ENCODE peak calls at places on chromosomes 4 and X, in seven cellular contexts. One of them, this sample, is unnamed.

GRCh38 chrX:64176876-64177275 is 28.6 kb downstream of the AMER1 start:
- DNase-seq in H9: no peak
- DNase-seq in mesenchymal stem cell: no peak
- DNase-seq in mesendoderm: no peak
- DNase-seq in IMR-90: no peak
- DNase-seq in neuronal stem cell: no peak
- DNase-seq in H1: no peak
- DNase-seq in this sample: no peak

GRCh38 chrX:94961730-94962129 is 1287.7 kb downstream of the FAM133A start:
- DNase-seq in mesendoderm: peak; percentile 10
- DNase-seq in IMR-90: no peak
- DNase-seq in neuronal stem cell: no peak
- DNase-seq in H1: no peak
- DNase-seq in mesenchymal stem cell: no peak
- DNase-seq in H9: no peak
- DNase-seq in this sample: peak; percentile 10

GRCh38 chr4:15654556-15655222 is 468 bp downstream of the FBXL5 start:
- DNase-seq in H1: no peak
- DNase-seq in mesendoderm: peak; percentile 55
- DNase-seq in neuronal stem cell: no peak
- DNase-seq in mesenchymal stem cell: peak; percentile 59
- DNase-seq in IMR-90: peak; percentile 24
- DNase-seq in H9: peak; percentile 51
- DNase-seq in this sample: peak; percentile 67

GRCh38 chrX:150482537-150483217 is 85.7 kb upstream of the MTM1 start:
- DNase-seq in neuronal stem cell: no peak
- DNase-seq in H9: no peak
- DNase-seq in mesenchymal stem cell: peak; percentile 85
- DNase-seq in IMR-90: peak; percentile 85
- DNase-seq in H1: no peak
- DNase-seq in mesendoderm: peak; percentile 61
- DNase-seq in this sample: peak; percentile 50

GRCh38 chr4:154602404-154603020 is 9.9 kb downstream of the FGG start:
- DNase-seq in mesendoderm: no peak
- DNase-seq in H9: no peak
- DNase-seq in H1: no peak
- DNase-seq in IMR-90: no peak
- DNase-seq in mesenchymal stem cell: no peak
- DNase-seq in neuronal stem cell: no peak
- DNase-seq in this sample: no peak

GRCh38 chrX:133375558-133376340 is 39.5 kb downstream of the GPC4 start:
- DNase-seq in H1: no peak
- DNase-seq in neuronal stem cell: no peak
- DNase-seq in IMR-90: no peak
- DNase-seq in mesendoderm: no peak
- DNase-seq in H9: no peak
- DNase-seq in mesenchymal stem cell: peak; percentile 11
- DNase-seq in this sample: no peak

GRCh38 chr4:137952116-137952515 is 290.0 kb downstream of the SLC7A11 start:
- DNase-seq in H1: no peak
- DNase-seq in neuronal stem cell: no peak
- DNase-seq in mesendoderm: no peak
- DNase-seq in mesenchymal stem cell: no peak
- DNase-seq in H9: no peak
- DNase-seq in IMR-90: no peak
- DNase-seq in this sample: no peak

GRCh38 chrX:127726227-127726626 is 326.0 kb downstream of the ACTRT1 start:
- DNase-seq in H1: no peak
- DNase-seq in IMR-90: no peak
- DNase-seq in mesenchymal stem cell: no peak
- DNase-seq in neuronal stem cell: no peak
- DNase-seq in mesendoderm: peak; percentile 1
- DNase-seq in H9: no peak
- DNase-seq in this sample: no peak

GRCh38 chrX:101219840-101220191 is 230 bp downstream of the DRP2 start:
- DNase-seq in mesenchymal stem cell: peak; percentile 71
- DNase-seq in H9: no peak
- DNase-seq in neuronal stem cell: no peak
- DNase-seq in H1: no peak
- DNase-seq in mesendoderm: peak; percentile 45
- DNase-seq in IMR-90: peak; percentile 71
- DNase-seq in this sample: no peak

GRCh38 chr4:165234766-165235165 is 27.4 kb downstream of the KLHL2 start:
- DNase-seq in H1: no peak
- DNase-seq in mesendoderm: no peak
- DNase-seq in neuronal stem cell: no peak
- DNase-seq in H9: no peak
- DNase-seq in mesenchymal stem cell: no peak
- DNase-seq in IMR-90: no peak
- DNase-seq in this sample: no peak

GRCh38 chr4:75545526-75545925 is 10.3 kb upstream of the ODAPH start:
- DNase-seq in neuronal stem cell: no peak
- DNase-seq in H1: no peak
- DNase-seq in mesendoderm: no peak
- DNase-seq in IMR-90: peak; percentile 65
- DNase-seq in mesenchymal stem cell: no peak
- DNase-seq in H9: no peak
- DNase-seq in this sample: peak; percentile 65

GRCh38 chr4:110475881-110476818 is at the start of gene ENPEP:
- DNase-seq in H1: no peak
- DNase-seq in mesenchymal stem cell: no peak
- DNase-seq in neuronal stem cell: no peak
- DNase-seq in IMR-90: peak; percentile 36
- DNase-seq in mesendoderm: peak; percentile 84
- DNase-seq in H9: peak; percentile 55
- DNase-seq in this sample: peak; percentile 76

GRCh38 chr4:3308691-3309090 is 15.9 kb downstream of the RGS12 start:
- DNase-seq in IMR-90: no peak
- DNase-seq in neuronal stem cell: no peak
- DNase-seq in mesendoderm: no peak
- DNase-seq in mesenchymal stem cell: no peak
- DNase-seq in H9: no peak
- DNase-seq in H1: no peak
- DNase-seq in this sample: no peak

GRCh38 chrX:2928127-2928582 is 984 bp downstream of the ARSD start:
- DNase-seq in H9: peak; percentile 91
- DNase-seq in mesendoderm: peak; percentile 92
- DNase-seq in H1: peak; percentile 65
- DNase-seq in IMR-90: peak; percentile 47
- DNase-seq in neuronal stem cell: no peak
- DNase-seq in mesenchymal stem cell: no peak
- DNase-seq in this sample: peak; percentile 28

GRCh38 chr4:186781032-186781917 is 57.6 kb upstream of the FAT1 start:
- DNase-seq in mesenchymal stem cell: peak; percentile 72
- DNase-seq in neuronal stem cell: no peak
- DNase-seq in IMR-90: peak; percentile 91
- DNase-seq in H9: no peak
- DNase-seq in mesendoderm: no peak
- DNase-seq in H1: no peak
- DNase-seq in this sample: no peak

GRCh38 chr4:36326610-36327009 is 45.2 kb downstream of the DTHD1 start:
- DNase-seq in mesenchymal stem cell: no peak
- DNase-seq in H9: no peak
- DNase-seq in neuronal stem cell: no peak
- DNase-seq in IMR-90: no peak
- DNase-seq in mesendoderm: no peak
- DNase-seq in H1: no peak
- DNase-seq in this sample: no peak

GRCh38 chr4:139666735-139667266 is 1.2 kb downstream of the MGST2 start:
- DNase-seq in neuronal stem cell: no peak
- DNase-seq in mesenchymal stem cell: peak; percentile 74
- DNase-seq in H1: no peak
- DNase-seq in IMR-90: peak; percentile 76
- DNase-seq in mesendoderm: no peak
- DNase-seq in H9: no peak
- DNase-seq in this sample: no peak

GRCh38 chr4:40540801-40541200 is 88.9 kb downstream of the RBM47 start:
- DNase-seq in mesenchymal stem cell: no peak
- DNase-seq in neuronal stem cell: no peak
- DNase-seq in H9: no peak
- DNase-seq in mesendoderm: no peak
- DNase-seq in IMR-90: no peak
- DNase-seq in H1: no peak
- DNase-seq in this sample: no peak

GRCh38 chr4:1725521-1725920 is 4.2 kb downstream of the TACC3 start:
- DNase-seq in H9: peak; percentile 25
- DNase-seq in IMR-90: no peak
- DNase-seq in mesendoderm: no peak
- DNase-seq in H1: no peak
- DNase-seq in neuronal stem cell: no peak
- DNase-seq in mesenchymal stem cell: no peak
- DNase-seq in this sample: no peak

GRCh38 chr4:30722916-30723270 is 2.7 kb downstream of the PCDH7 start:
- DNase-seq in mesenchymal stem cell: no peak
- DNase-seq in H1: peak; percentile 53
- DNase-seq in neuronal stem cell: peak; percentile 15
- DNase-seq in H9: peak; percentile 41
- DNase-seq in mesendoderm: peak; percentile 22
- DNase-seq in IMR-90: no peak
- DNase-seq in this sample: no peak

GRCh38 chr4:30721353-30722091 is 1.4 kb downstream of the PCDH7 start:
- DNase-seq in neuronal stem cell: peak; percentile 54
- DNase-seq in mesenchymal stem cell: peak; percentile 64
- DNase-seq in H9: peak; percentile 55
- DNase-seq in IMR-90: peak; percentile 44
- DNase-seq in mesendoderm: peak; percentile 77
- DNase-seq in H1: peak; percentile 76
- DNase-seq in this sample: no peak

GRCh38 chr4:30720656-30721352 is 635 bp downstream of the PCDH7 start:
- DNase-seq in H9: peak; percentile 59
- DNase-seq in mesendoderm: peak; percentile 80
- DNase-seq in H1: peak; percentile 69
- DNase-seq in mesenchymal stem cell: peak; percentile 79
- DNase-seq in neuronal stem cell: peak; percentile 48
- DNase-seq in IMR-90: peak; percentile 61
- DNase-seq in this sample: no peak

GRCh38 chr4:30724217-30724616 is 4.0 kb downstream of the PCDH7 start:
- DNase-seq in mesendoderm: peak; percentile 7
- DNase-seq in mesenchymal stem cell: no peak
- DNase-seq in IMR-90: no peak
- DNase-seq in neuronal stem cell: no peak
- DNase-seq in H9: no peak
- DNase-seq in H1: no peak
- DNase-seq in this sample: no peak

DNA sequence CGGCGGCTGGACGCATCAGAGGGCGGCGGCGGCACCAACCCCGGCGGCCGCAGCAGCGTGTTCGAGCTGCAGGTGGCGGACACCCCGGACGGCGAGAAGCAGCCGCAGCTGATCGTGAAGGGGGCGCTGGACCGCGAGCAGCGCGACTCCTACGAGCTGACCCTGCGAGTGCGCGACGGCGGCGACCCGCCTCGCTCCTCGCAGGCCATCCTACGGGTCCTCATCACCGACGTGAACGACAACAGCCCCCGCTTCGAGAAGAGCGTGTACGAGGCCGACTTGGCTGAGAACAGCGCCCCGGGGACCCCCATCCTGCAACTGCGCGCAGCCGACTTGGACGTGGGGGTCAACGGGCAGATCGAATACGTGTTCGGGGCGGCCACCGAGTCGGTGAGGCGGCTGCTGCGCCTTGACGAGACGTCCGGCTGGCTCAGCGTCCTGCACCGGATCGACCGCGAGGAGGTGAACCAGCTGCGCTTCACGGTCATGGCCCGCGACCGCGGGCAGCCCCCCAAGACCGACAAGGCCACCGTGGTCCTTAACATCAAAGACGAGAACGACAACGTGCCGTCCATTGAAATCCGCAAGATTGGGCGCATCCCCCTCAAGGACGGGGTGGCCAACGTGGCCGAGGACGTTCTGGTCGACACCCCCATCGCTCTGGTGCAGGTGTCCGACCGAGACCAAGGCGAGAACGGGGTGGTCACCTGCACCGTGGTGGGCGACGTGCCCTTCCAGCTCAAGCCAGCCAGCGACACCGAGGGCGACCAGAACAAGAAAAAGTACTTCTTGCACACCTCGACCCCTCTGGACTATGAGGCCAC is 2.1 kb downstream of the PCDH7 start:
- DNase-seq in H1: peak; percentile 73
- DNase-seq in mesendoderm: no peak
- DNase-seq in H9: no peak
- DNase-seq in mesenchymal stem cell: no peak
- DNase-seq in IMR-90: no peak
- DNase-seq in neuronal stem cell: no peak
- DNase-seq in this sample: no peak
- H2BK5ac ChIP-seq in H1: peak overlapping the region; percentile 30
- H2BK5ac ChIP-seq in mesendoderm: no peak overlapping the region
- H2BK5ac ChIP-seq in H9: no peak overlapping the region
- H2BK5ac ChIP-seq in mesenchymal stem cell: no peak overlapping the region
- H2BK5ac ChIP-seq in IMR-90: peak overlapping the region; percentile 4
- H2BK5ac ChIP-seq in neuronal stem cell: no peak overlapping the region
- H2BK5ac ChIP-seq in this sample: no peak overlapping the region

GRCh38 chrX:40140706-40141499 is 43.1 kb upstream of the BCOR start:
- DNase-seq in mesenchymal stem cell: peak; percentile 50
- DNase-seq in IMR-90: peak; percentile 47
- DNase-seq in H9: peak; percentile 57
- DNase-seq in H1: no peak
- DNase-seq in neuronal stem cell: no peak
- DNase-seq in mesendoderm: peak; percentile 42
- DNase-seq in this sample: no peak
- H3K23ac ChIP-seq in mesenchymal stem cell: no peak overlapping the region
- H3K23ac ChIP-seq in IMR-90: no peak overlapping the region
- H3K23ac ChIP-seq in H9: no peak overlapping the region
- H3K23ac ChIP-seq in H1: no peak overlapping the region
- H3K23ac ChIP-seq in neuronal stem cell: no peak overlapping the region
- H3K23ac ChIP-seq in mesendoderm: no peak overlapping the region
- H3K23ac ChIP-seq in this sample: no peak overlapping the region

DNA sequence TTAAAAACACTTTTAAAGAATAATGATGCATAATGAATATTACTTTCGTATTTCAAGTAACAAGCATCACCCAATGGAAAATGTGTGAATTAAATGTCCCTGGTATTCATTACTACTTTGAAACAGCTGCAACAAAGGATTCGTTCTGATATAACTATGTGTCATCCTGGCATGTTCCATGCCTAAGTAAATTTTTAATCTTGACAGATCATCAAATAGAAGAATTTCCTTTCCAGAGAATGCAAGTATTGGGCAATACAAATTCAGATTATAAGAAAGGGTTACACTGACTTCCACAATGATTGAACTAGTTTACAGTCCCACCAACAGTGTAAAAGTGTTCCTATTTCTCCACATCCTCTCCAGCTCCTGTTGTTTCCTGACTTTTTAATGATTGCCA is 105.3 kb downstream of the SPCS3 start:
- DNase-seq in neuronal stem cell: no peak
- DNase-seq in IMR-90: peak; percentile 24
- DNase-seq in H1: no peak
- DNase-seq in mesenchymal stem cell: no peak
- DNase-seq in H9: no peak
- DNase-seq in mesendoderm: no peak
- DNase-seq in this sample: no peak
- H2BK5ac ChIP-seq in neuronal stem cell: no peak overlapping the region
- H2BK5ac ChIP-seq in IMR-90: no peak overlapping the region
- H2BK5ac ChIP-seq in H1: no peak overlapping the region
- H2BK5ac ChIP-seq in mesenchymal stem cell: no peak overlapping the region
- H2BK5ac ChIP-seq in H9: no peak overlapping the region
- H2BK5ac ChIP-seq in mesendoderm: no peak overlapping the region
- H2BK5ac ChIP-seq in this sample: no peak overlapping the region

DNA sequence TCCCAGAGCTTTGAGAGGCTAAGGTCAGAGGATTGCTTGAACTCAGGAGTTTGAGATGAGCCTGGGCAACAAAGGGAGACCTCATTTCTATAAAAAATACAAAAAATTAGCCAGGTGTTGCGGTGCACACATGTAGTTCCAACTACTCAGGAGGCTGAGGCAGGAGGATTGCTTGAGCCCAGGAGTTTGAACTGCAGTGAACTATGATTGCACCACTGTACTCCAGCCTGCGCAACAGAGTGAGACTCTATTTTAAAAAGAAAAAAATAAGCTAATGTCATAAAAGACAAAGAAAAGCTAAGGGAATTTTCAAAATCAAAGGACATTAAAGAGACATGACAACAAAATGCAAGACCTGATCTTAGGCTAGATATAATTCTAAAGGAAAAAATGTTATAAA is 75.1 kb downstream of the SPRY1 start:
- DNase-seq in neuronal stem cell: no peak
- DNase-seq in mesenchymal stem cell: no peak
- DNase-seq in IMR-90: no peak
- DNase-seq in H9: no peak
- DNase-seq in H1: no peak
- DNase-seq in mesendoderm: no peak
- DNase-seq in this sample: no peak
- H3K23ac ChIP-seq in neuronal stem cell: no peak overlapping the region
- H3K23ac ChIP-seq in mesenchymal stem cell: no peak overlapping the region
- H3K23ac ChIP-seq in IMR-90: no peak overlapping the region
- H3K23ac ChIP-seq in H9: no peak overlapping the region
- H3K23ac ChIP-seq in H1: no peak overlapping the region
- H3K23ac ChIP-seq in mesendoderm: no peak overlapping the region
- H3K23ac ChIP-seq in this sample: no peak overlapping the region